ENCODE peak calls at places on chromosomes 2 and 18, in six cellular contexts. One of them, this sample, is unnamed.
A peak's percentile ranks its signal among the peaks of the same experiment; 100 is the strongest.

GRCh38 chr2:217444932-217445331 is 557.9 kb downstream of the TNS1 start:
- DNase-seq in ovary: no peak
- DNase-seq in adrenal gland: no peak
- DNase-seq in psoas muscle: no peak
- DNase-seq in dorsolateral prefrontal cortex: no peak
- DNase-seq in cardiac muscle cell: no peak
- DNase-seq in this sample: no peak

GRCh38 chr2:238135601-238136150 is 2.8 kb upstream of the KLHL30 start:
- DNase-seq in dorsolateral prefrontal cortex: no peak
- DNase-seq in ovary: no peak
- DNase-seq in cardiac muscle cell: no peak
- DNase-seq in adrenal gland: no peak
- DNase-seq in psoas muscle: no peak
- DNase-seq in this sample: no peak

GRCh38 chr2:233519787-233520611 is 46.6 kb downstream of the USP40 start:
- DNase-seq in psoas muscle: no peak
- DNase-seq in dorsolateral prefrontal cortex: no peak
- DNase-seq in ovary: no peak
- DNase-seq in cardiac muscle cell: no peak
- DNase-seq in adrenal gland: no peak
- DNase-seq in this sample: no peak

GRCh38 chr2:237012577-237013237 is 73.0 kb upstream of the COPS8 start:
- DNase-seq in cardiac muscle cell: peak; percentile 97
- DNase-seq in adrenal gland: no peak
- DNase-seq in psoas muscle: no peak
- DNase-seq in dorsolateral prefrontal cortex: no peak
- DNase-seq in ovary: no peak
- DNase-seq in this sample: no peak

GRCh38 chr2:238096311-238097011 is 3.7 kb upstream of the ESPNL start:
- DNase-seq in dorsolateral prefrontal cortex: no peak
- DNase-seq in ovary: no peak
- DNase-seq in adrenal gland: no peak
- DNase-seq in cardiac muscle cell: no peak
- DNase-seq in psoas muscle: no peak
- DNase-seq in this sample: peak; percentile 81

GRCh38 chr2:221480251-221480650 is 91.9 kb downstream of the EPHA4 start:
- DNase-seq in ovary: no peak
- DNase-seq in psoas muscle: no peak
- DNase-seq in adrenal gland: no peak
- DNase-seq in cardiac muscle cell: no peak
- DNase-seq in dorsolateral prefrontal cortex: no peak
- DNase-seq in this sample: no peak

GRCh38 chr2:46101557-46102220 is 195.5 kb upstream of the EPAS1 start:
- DNase-seq in psoas muscle: no peak
- DNase-seq in cardiac muscle cell: no peak
- DNase-seq in dorsolateral prefrontal cortex: no peak
- DNase-seq in ovary: no peak
- DNase-seq in adrenal gland: no peak
- DNase-seq in this sample: no peak

GRCh38 chr2:48248251-48248933 is 281.6 kb upstream of the STON1 start:
- DNase-seq in cardiac muscle cell: peak; percentile 84
- DNase-seq in dorsolateral prefrontal cortex: no peak
- DNase-seq in adrenal gland: no peak
- DNase-seq in psoas muscle: no peak
- DNase-seq in ovary: no peak
- DNase-seq in this sample: no peak

GRCh38 chr2:226440119-226440917 is 359.3 kb downstream of the IRS1 start:
- DNase-seq in dorsolateral prefrontal cortex: no peak
- DNase-seq in ovary: no peak
- DNase-seq in adrenal gland: no peak
- DNase-seq in psoas muscle: no peak
- DNase-seq in cardiac muscle cell: peak; percentile 47
- DNase-seq in this sample: no peak

GRCh38 chr2:190051223-190051622 is 11.3 kb downstream of the MSTN start:
- DNase-seq in cardiac muscle cell: no peak
- DNase-seq in ovary: no peak
- DNase-seq in dorsolateral prefrontal cortex: no peak
- DNase-seq in psoas muscle: no peak
- DNase-seq in adrenal gland: no peak
- DNase-seq in this sample: no peak

GRCh38 chr2:29012211-29012681 is 31.1 kb downstream of the TOGARAM2 start:
- DNase-seq in adrenal gland: no peak
- DNase-seq in cardiac muscle cell: peak; percentile 76
- DNase-seq in psoas muscle: peak; percentile 89
- DNase-seq in ovary: peak; percentile 72
- DNase-seq in dorsolateral prefrontal cortex: no peak
- DNase-seq in this sample: peak; percentile 59

GRCh38 chr2:3651686-3652516 is 6.1 kb upstream of the ALLC start:
- DNase-seq in dorsolateral prefrontal cortex: peak; percentile 73
- DNase-seq in cardiac muscle cell: peak; percentile 54
- DNase-seq in adrenal gland: peak; percentile 58
- DNase-seq in ovary: peak; percentile 78
- DNase-seq in psoas muscle: peak; percentile 39
- DNase-seq in this sample: peak; percentile 64

GRCh38 chr18:35949090-35949489 is 23.4 kb upstream of the RMP24 start:
- DNase-seq in cardiac muscle cell: no peak
- DNase-seq in adrenal gland: no peak
- DNase-seq in dorsolateral prefrontal cortex: no peak
- DNase-seq in ovary: no peak
- DNase-seq in psoas muscle: no peak
- DNase-seq in this sample: no peak

GRCh38 chr2:110852541-110853263 is 120.3 kb downstream of the ACOXL start:
- DNase-seq in cardiac muscle cell: no peak
- DNase-seq in dorsolateral prefrontal cortex: no peak
- DNase-seq in adrenal gland: no peak
- DNase-seq in psoas muscle: no peak
- DNase-seq in ovary: no peak
- DNase-seq in this sample: no peak

GRCh38 chr2:112622528-112622849 is 23.2 kb upstream of the SLC20A1 start:
- DNase-seq in cardiac muscle cell: peak; percentile 86
- DNase-seq in dorsolateral prefrontal cortex: no peak
- DNase-seq in psoas muscle: no peak
- DNase-seq in ovary: no peak
- DNase-seq in adrenal gland: no peak
- DNase-seq in this sample: no peak

GRCh38 chr2:28662044-28662443 is 89.6 kb upstream of the PPP1CB start:
- DNase-seq in adrenal gland: no peak
- DNase-seq in dorsolateral prefrontal cortex: no peak
- DNase-seq in psoas muscle: no peak
- DNase-seq in cardiac muscle cell: no peak
- DNase-seq in ovary: peak; percentile 26
- DNase-seq in this sample: no peak

GRCh38 chr18:68314403-68314802 is 400.5 kb downstream of the TMX3 start:
- DNase-seq in dorsolateral prefrontal cortex: no peak
- DNase-seq in adrenal gland: no peak
- DNase-seq in ovary: no peak
- DNase-seq in psoas muscle: no peak
- DNase-seq in cardiac muscle cell: no peak
- DNase-seq in this sample: no peak

GRCh38 chr2:119721462-119721861 is 38.3 kb upstream of the PTPN4 start:
- DNase-seq in adrenal gland: no peak
- DNase-seq in dorsolateral prefrontal cortex: no peak
- DNase-seq in cardiac muscle cell: no peak
- DNase-seq in psoas muscle: no peak
- DNase-seq in ovary: no peak
- DNase-seq in this sample: no peak
- TF ChIP-seq CTCF in adrenal gland: no peak
- TF ChIP-seq CTCF in dorsolateral prefrontal cortex: no peak
- TF ChIP-seq CTCF in cardiac muscle cell: no peak
- TF ChIP-seq CTCF in psoas muscle: peak; percentile 16
- TF ChIP-seq CTCF in ovary: no peak
- TF ChIP-seq CTCF in this sample: no peak

DNA sequence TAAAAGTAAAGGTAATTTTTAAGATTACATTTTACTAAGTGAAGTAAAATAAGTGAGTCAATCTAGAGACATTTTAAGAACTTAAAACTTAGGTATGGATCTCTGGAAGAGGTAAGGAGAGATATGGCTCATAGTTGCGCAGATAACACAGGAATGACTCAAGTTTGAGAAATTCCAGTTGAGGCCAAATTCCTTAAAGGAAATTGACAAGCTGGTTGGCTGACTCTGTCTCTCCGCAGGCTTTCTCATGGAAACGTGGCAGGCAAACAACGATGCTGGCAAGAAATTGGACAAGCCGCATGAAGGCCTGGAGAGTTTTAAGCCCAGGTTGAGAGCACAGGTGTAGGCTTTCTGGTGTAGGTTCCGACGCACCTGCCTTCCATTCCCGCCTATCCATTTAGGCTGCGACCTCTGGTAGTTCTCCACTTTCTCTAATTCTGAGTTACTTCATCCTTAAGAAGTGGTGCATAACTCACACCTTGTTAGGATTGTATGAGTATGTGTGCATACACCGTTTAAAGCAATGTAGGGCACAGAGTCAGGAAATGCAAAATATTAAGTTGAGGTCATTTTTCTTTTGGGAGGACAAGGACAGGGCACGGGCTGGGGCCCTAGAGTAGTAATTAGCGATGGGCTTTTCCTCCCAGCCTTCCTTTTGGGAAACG is 589 bp upstream of the DAW1 start:
- DNase-seq in psoas muscle: no peak
- DNase-seq in cardiac muscle cell: peak; percentile 92
- DNase-seq in adrenal gland: no peak
- DNase-seq in ovary: no peak
- DNase-seq in dorsolateral prefrontal cortex: no peak
- DNase-seq in this sample: no peak
- H3K4me3 ChIP-seq in psoas muscle: peak overlapping the region; percentile 35
- H3K4me3 ChIP-seq in cardiac muscle cell: peak overlapping the region; percentile 32
- H3K4me3 ChIP-seq in adrenal gland: no peak overlapping the region
- H3K4me3 ChIP-seq in ovary: no peak overlapping the region
- H3K4me3 ChIP-seq in dorsolateral prefrontal cortex: peak overlapping the region; percentile 47
- H3K4me3 ChIP-seq in this sample: no peak overlapping the region

GRCh38 chr2:10382313-10383061 is 65.6 kb downstream of the ODC1 start:
- DNase-seq in cardiac muscle cell: no peak
- DNase-seq in psoas muscle: no peak
- DNase-seq in dorsolateral prefrontal cortex: no peak
- DNase-seq in ovary: no peak
- DNase-seq in adrenal gland: no peak
- DNase-seq in this sample: no peak

GRCh38 chr2:10384089-10384734 is 63.9 kb downstream of the ODC1 start:
- DNase-seq in adrenal gland: no peak
- DNase-seq in psoas muscle: no peak
- DNase-seq in dorsolateral prefrontal cortex: no peak
- DNase-seq in cardiac muscle cell: no peak
- DNase-seq in ovary: no peak
- DNase-seq in this sample: no peak

GRCh38 chr2:10385933-10386773 is 62.0 kb downstream of the ODC1 start:
- DNase-seq in cardiac muscle cell: peak; percentile 34
- DNase-seq in psoas muscle: no peak
- DNase-seq in dorsolateral prefrontal cortex: no peak
- DNase-seq in adrenal gland: no peak
- DNase-seq in ovary: no peak
- DNase-seq in this sample: no peak

GRCh38 chr2:10387033-10387432 is 61.1 kb downstream of the ODC1 start:
- DNase-seq in dorsolateral prefrontal cortex: no peak
- DNase-seq in psoas muscle: no peak
- DNase-seq in adrenal gland: no peak
- DNase-seq in cardiac muscle cell: no peak
- DNase-seq in ovary: no peak
- DNase-seq in this sample: no peak

GRCh38 chr2:10385501-10385900 is 62.6 kb downstream of the ODC1 start:
- DNase-seq in cardiac muscle cell: no peak
- DNase-seq in adrenal gland: no peak
- DNase-seq in psoas muscle: no peak
- DNase-seq in ovary: no peak
- DNase-seq in dorsolateral prefrontal cortex: no peak
- DNase-seq in this sample: no peak
- TF ChIP-seq CTCF in cardiac muscle cell: no peak
- TF ChIP-seq CTCF in adrenal gland: no peak
- TF ChIP-seq CTCF in psoas muscle: no peak
- TF ChIP-seq CTCF in ovary: no peak
- TF ChIP-seq CTCF in dorsolateral prefrontal cortex: no peak
- TF ChIP-seq CTCF in this sample: no peak

GRCh38 chr18:9135912-9136314 is 668 bp upstream of the ANKRD12 start:
- DNase-seq in ovary: no peak
- DNase-seq in dorsolateral prefrontal cortex: no peak
- DNase-seq in adrenal gland: no peak
- DNase-seq in cardiac muscle cell: peak; percentile 33
- DNase-seq in psoas muscle: no peak
- DNase-seq in this sample: no peak
- H3K4me3 ChIP-seq in ovary: peak overlapping the region; percentile 91
- H3K4me3 ChIP-seq in dorsolateral prefrontal cortex: peak overlapping the region; percentile 79
- H3K4me3 ChIP-seq in adrenal gland: peak overlapping the region; percentile 33
- H3K4me3 ChIP-seq in cardiac muscle cell: peak overlapping the region; percentile 49
- H3K4me3 ChIP-seq in psoas muscle: peak overlapping the region; percentile 88
- H3K4me3 ChIP-seq in this sample: peak overlapping the region; percentile 74

DNA sequence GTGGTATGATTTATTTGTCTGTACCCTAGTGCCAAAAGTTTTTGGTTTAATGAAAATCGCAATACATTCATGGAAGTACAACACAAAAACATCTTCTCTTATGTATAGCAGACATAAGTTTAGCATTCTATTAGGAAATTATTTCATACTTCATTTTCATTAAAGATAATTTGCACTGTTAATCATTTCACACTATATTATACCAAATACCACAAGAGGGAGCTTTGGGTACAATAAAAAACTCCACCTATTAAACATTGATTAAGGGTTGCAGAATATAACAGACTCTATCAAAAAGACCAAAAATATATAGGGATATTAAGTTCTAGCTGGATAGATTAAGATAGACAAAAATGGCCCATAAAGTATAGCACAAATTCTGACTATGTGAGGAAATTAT is 79.0 kb downstream of the SLC66A3 start:
- DNase-seq in dorsolateral prefrontal cortex: no peak
- DNase-seq in ovary: no peak
- DNase-seq in adrenal gland: no peak
- DNase-seq in psoas muscle: no peak
- DNase-seq in cardiac muscle cell: peak; percentile 41
- DNase-seq in this sample: no peak
- TF ChIP-seq CTCF in dorsolateral prefrontal cortex: peak; percentile 71
- TF ChIP-seq CTCF in ovary: peak; percentile 54
- TF ChIP-seq CTCF in adrenal gland: peak; percentile 36
- TF ChIP-seq CTCF in psoas muscle: peak; percentile 63
- TF ChIP-seq CTCF in cardiac muscle cell: peak; percentile 43
- TF ChIP-seq CTCF in this sample: peak; percentile 13

GRCh38 chr2:164839914-164840457 is 1.6 kb downstream of the COBLL1 start:
- DNase-seq in dorsolateral prefrontal cortex: no peak
- DNase-seq in ovary: no peak
- DNase-seq in psoas muscle: no peak
- DNase-seq in cardiac muscle cell: peak; percentile 25
- DNase-seq in adrenal gland: no peak
- DNase-seq in this sample: peak; percentile 75
- H3K4me3 ChIP-seq in dorsolateral prefrontal cortex: peak overlapping the region; percentile 66
- H3K4me3 ChIP-seq in ovary: peak overlapping the region; percentile 79
- H3K4me3 ChIP-seq in psoas muscle: peak overlapping the region; percentile 90
- H3K4me3 ChIP-seq in cardiac muscle cell: peak overlapping the region; percentile 92
- H3K4me3 ChIP-seq in adrenal gland: peak overlapping the region; percentile 78
- H3K4me3 ChIP-seq in this sample: peak overlapping the region; percentile 11

This sample was measured in pancreas.